ENCODE peak calls at places on chromosomes 2 and 18, in seven cellular contexts. Q, B, A, C, U, K and G are unnamed samples.

GRCh38 chr2:204012081-204012653 is 75.6 kb downstream of the ICOS start:
- DNase-seq in K (no peak), C (no peak), Q (no peak), B (peak), U (no peak), A (no peak), G (no peak)

GRCh38 chr2:111184725-111185495 is 64.2 kb downstream of the BCL2L11 start:
- DNase-seq in A (no peak), C (no peak), U (no peak), Q (no peak), K (no peak), B (no peak), G (no peak)

GRCh38 chr2:120892967-120893667 is 157.4 kb downstream of the GLI2 start:
- DNase-seq in K (no peak), A (no peak), C (no peak), Q (no peak), B (peak), U (no peak), G (no peak)

GRCh38 chr18:5294618-5295230 is 802 bp downstream of the ZBTB14 start:
- DNase-seq in U (peak), C (no peak), A (peak), Q (peak), K (no peak), B (no peak), G (peak)

GRCh38 chr2:6777626-6778025 is 88.1 kb downstream of the CMPK2 start:
- DNase-seq in B (no peak), A (no peak), U (peak), K (no peak), C (no peak), Q (no peak), G (no peak)

GRCh38 chr2:88729061-88729745 is 37.7 kb downstream of the RPIA start:
- DNase-seq in U (no peak), K (no peak), Q (no peak), C (no peak), B (no peak), A (no peak), G (no peak)

GRCh38 chr2:97868986-97869721 is 126.6 kb downstream of the TMEM131 start:
- DNase-seq in A (no peak), B (peak), C (no peak), K (no peak), Q (no peak), U (no peak), G (peak)

GRCh38 chr2:241849616-241850543 is 8.8 kb downstream of the PDCD1 start:
- DNase-seq in U (no peak), B (no peak), Q (no peak), A (peak), K (peak), C (peak), G (peak)

GRCh38 chr2:84493494-84493893 is 22.8 kb upstream of the DNAH6 start:
- DNase-seq in C (no peak), U (peak), B (peak), K (no peak), A (no peak), Q (no peak), G (no peak)

GRCh38 chr18:38718365-38718901 is 1152.8 kb upstream of the CELF4 start:
- DNase-seq in U (no peak), B (no peak), Q (no peak), A (no peak), K (no peak), C (no peak), G (no peak)

GRCh38 chr2:1088192-1088860 is 137.7 kb downstream of the SNTG2 start:
- DNase-seq in A (no peak), B (peak), Q (no peak), C (no peak), U (no peak), K (no peak), G (no peak)

GRCh38 chr2:179991344-179991743 is 15.8 kb downstream of the CWC22 start:
- DNase-seq in C (no peak), A (no peak), U (no peak), K (no peak), B (peak), Q (no peak), G (no peak)

GRCh38 chr2:10508038-10508437 is 59.9 kb upstream of the ODC1 start:
- DNase-seq in U (no peak), A (no peak), B (no peak), Q (no peak), C (no peak), K (no peak), G (no peak)